ENCODE peak calls at places on chromosomes 6 and 20, in four cellular contexts. O, Q, R and F are unnamed samples.

GRCh38 chr6:147156799-147157382 is 47.3 kb upstream of the STXBP5 start:
- DNase-seq in Q (no peak), O (no peak), R (peak; percentile 52), F (no peak)

GRCh38 chr6:123925360-123925759 is 121.7 kb downstream of the NKAIN2 start:
- DNase-seq in R (peak; percentile 16), Q (no peak), O (no peak), F (no peak)

GRCh38 chr6:13767121-13767794 is 47.1 kb downstream of the MCUR1 start:
- DNase-seq in O (peak; percentile 71), Q (peak; percentile 60), R (peak; percentile 44), F (no peak)

GRCh38 chr20:50126662-50127061 is 13.7 kb upstream of the UBE2V1 start:
- DNase-seq in Q (no peak), R (no peak), O (no peak), F (no peak)

GRCh38 chr6:25404094-25404493 is 124.9 kb downstream of the CARMIL1 start:
- DNase-seq in Q (no peak), O (no peak), R (no peak), F (no peak)

GRCh38 chr20:15759546-15760216 is 813.6 kb downstream of the KIF16B start:
- DNase-seq in R (no peak), O (no peak), Q (peak; percentile 8), F (no peak)

GRCh38 chr6:142071981-142072380 is 60.7 kb upstream of the GJE1 start:
- DNase-seq in Q (no peak), R (no peak), O (no peak), F (no peak)

GRCh38 chr6:22877946-22878705 is 308.8 kb downstream of the HDGFL1 start:
- DNase-seq in O (no peak), R (peak; percentile 89), Q (peak; percentile 99), F (no peak)

GRCh38 chr6:146419576-146419975 is 124.1 kb upstream of the RAB32 start:
- DNase-seq in R (no peak), Q (no peak), O (no peak), F (no peak)

GRCh38 chr6:2890981-2891767 is 11.9 kb downstream of the SERPINB9 start:
- DNase-seq in O (no peak), R (no peak), Q (no peak), F (no peak)

GRCh38 chr20:40442181-40442963 is 246.7 kb downstream of the MAFB start:
- DNase-seq in O (no peak), R (no peak), Q (peak; percentile 6), F (no peak)